ENCODE peak calls at places on chromosome 7, in ten cellular contexts. S, J, L, V, I, D, N, H, K and F are unnamed samples.

GRCh38 chr7:96903906-96904305 is 101.4 kb upstream of the DLX6 start:
- DNase-seq in S (no peak), J (no peak), L (no peak), V (no peak), I (no peak), D (no peak), N (no peak), H (no peak), K (no peak), F (no peak)

GRCh38 chr7:93949468-93949867 is 27.9 kb downstream of the GNG11 start:
- DNase-seq in S (no peak), J (no peak), L (no peak), V (no peak), I (no peak), D (no peak), N (no peak), H (peak; percentile 9), K (no peak), F (no peak)

GRCh38 chr7:82319674-82320118 is 123.9 kb downstream of the CACNA2D1 start:
- DNase-seq in S (peak; percentile 73), J (no peak), L (peak; percentile 87), V (peak; percentile 71), I (no peak), D (no peak), N (no peak), H (peak; percentile 54), K (peak; percentile 5), F (no peak)

GRCh38 chr7:2971914-2972530 is 71.6 kb downstream of the CARD11 start:
- DNase-seq in S (no peak), J (no peak), L (no peak), V (peak; percentile 22), I (no peak), D (no peak), N (no peak), H (no peak), K (no peak), F (no peak)

GRCh38 chr7:41133700-41134099 is 569.2 kb downstream of the INHBA start:
- DNase-seq in S (no peak), J (no peak), L (no peak), V (no peak), I (no peak), D (no peak), N (no peak), H (no peak), K (no peak), F (no peak)

GRCh38 chr7:7221602-7222038 is 39.3 kb downstream of the C1GALT1 start:
- DNase-seq in S (peak; percentile 5), J (no peak), L (no peak), V (no peak), I (no peak), D (no peak), N (no peak), H (peak; percentile 29), K (no peak), F (no peak)

GRCh38 chr7:124989911-124990310 is 60.3 kb upstream of the POT1 start:
- DNase-seq in S (no peak), J (no peak), L (no peak), V (no peak), I (no peak), D (no peak), N (no peak), H (no peak), K (no peak), F (no peak)

GRCh38 chr7:55132890-55133551 is 114.2 kb downstream of the EGFR start:
- DNase-seq in S (peak; percentile 70), J (no peak), L (peak; percentile 85), V (peak; percentile 87), I (no peak), D (no peak), N (no peak), H (peak; percentile 84), K (no peak), F (no peak)

GRCh38 chr7:84009051-84009450 is 185.5 kb downstream of the SEMA3A start:
- DNase-seq in S (no peak), J (no peak), L (no peak), V (no peak), I (no peak), D (no peak), N (no peak), H (no peak), K (no peak), F (no peak)

GRCh38 chr7:23114854-23115253 is 9.3 kb downstream of the KLHL7 start:
- DNase-seq in S (no peak), J (no peak), L (no peak), V (no peak), I (no peak), D (no peak), N (no peak), H (no peak), K (no peak), F (no peak)

GRCh38 chr7:5665106-5666025 is 116.1 kb downstream of the RNF216 start:
- DNase-seq in S (no peak), J (no peak), L (no peak), V (peak; percentile 88), I (peak; percentile 93), D (peak; percentile 81), N (peak; percentile 45), H (peak; percentile 85), K (no peak), F (peak; percentile 79)

GRCh38 chr7:41065663-41066062 is 637.2 kb downstream of the INHBA start:
- DNase-seq in S (no peak), J (no peak), L (no peak), V (no peak), I (peak; percentile 7), D (no peak), N (no peak), H (no peak), K (no peak), F (no peak)

GRCh38 chr7:117731455-117731854 is 141.8 kb downstream of the CTTNBP2 start:
- DNase-seq in S (no peak), J (no peak), L (no peak), V (no peak), I (no peak), D (no peak), N (no peak), H (no peak), K (no peak), F (no peak)

GRCh38 chr7:107594961-107595737 is 15.1 kb downstream of the BCAP29 start:
- DNase-seq in S (peak; percentile 20), J (no peak), L (no peak), V (peak; percentile 75), I (no peak), D (no peak), N (no peak), H (no peak), K (no peak), F (no peak)

GRCh38 chr7:119026391-119026790 is 801.9 kb downstream of the ANKRD7 start:
- DNase-seq in S (no peak), J (no peak), L (no peak), V (no peak), I (no peak), D (no peak), N (no peak), H (no peak), K (no peak), F (no peak)

GRCh38 chr7:46512901-46513431 is 591.9 kb upstream of the IGFBP3 start:
- DNase-seq in S (no peak), J (no peak), L (no peak), V (no peak), I (no peak), D (no peak), N (no peak), H (peak; percentile 64), K (no peak), F (peak; percentile 26)

GRCh38 chr7:137626469-137627067 is 220.2 kb downstream of the DGKI start:
- DNase-seq in S (no peak), J (no peak), L (no peak), V (no peak), I (peak; percentile 83), D (peak; percentile 76), N (no peak), H (peak; percentile 65), K (no peak), F (peak; percentile 58)

GRCh38 chr7:84162584-84162983 is 32.0 kb downstream of the SEMA3A start:
- DNase-seq in S (no peak), J (no peak), L (no peak), V (no peak), I (no peak), D (no peak), N (no peak), H (no peak), K (no peak), F (no peak)

GRCh38 chr7:127107601-127108007 is 145.1 kb downstream of the GRM8 start:
- DNase-seq in S (no peak), J (no peak), L (no peak), V (no peak), I (peak; percentile 92), D (peak; percentile 65), N (no peak), H (peak; percentile 87), K (no peak), F (peak; percentile 56)

GRCh38 chr7:28481131-28481926 is 69.0 kb downstream of the CREB5 start:
- DNase-seq in S (peak; percentile 47), J (no peak), L (no peak), V (no peak), I (peak; percentile 31), D (no peak), N (no peak), H (peak; percentile 50), K (no peak), F (no peak)

GRCh38 chr7:6385110-6385792 is 62.5 kb downstream of the DAGLB start:
- DNase-seq in S (peak; percentile 31), J (no peak), L (no peak), V (no peak), I (no peak), D (no peak), N (no peak), H (peak; percentile 80), K (no peak), F (no peak)

GRCh38 chr7:33186187-33186586 is 56.8 kb downstream of the BBS9 start:
- DNase-seq in S (no peak), J (no peak), L (no peak), V (no peak), I (peak; percentile 40), D (peak; percentile 34), N (no peak), H (no peak), K (no peak), F (no peak)

GRCh38 chr7:38863609-38864291 is 45.2 kb downstream of the VPS41 start:
- DNase-seq in S (no peak), J (no peak), L (no peak), V (no peak), I (peak; percentile 29), D (no peak), N (no peak), H (peak; percentile 78), K (no peak), F (peak; percentile 25)

GRCh38 chr7:320297-320696 is 30.3 kb downstream of the FOXL3 start:
- DNase-seq in S (no peak), J (no peak), L (no peak), V (no peak), I (no peak), D (no peak), N (no peak), H (no peak), K (no peak), F (no peak)

GRCh38 chr7:130845581-130846085 is 111.6 kb upstream of the KLF14 start:
- DNase-seq in S (no peak), J (no peak), L (no peak), V (no peak), I (no peak), D (no peak), N (no peak), H (no peak), K (no peak), F (no peak)

GRCh38 chr7:155471728-155472127 is 13.8 kb downstream of the EN2 start:
- DNase-seq in S (no peak), J (no peak), L (no peak), V (no peak), I (no peak), D (peak; percentile 24), N (no peak), H (no peak), K (no peak), F (no peak)

GRCh38 chr7:132575336-132575986 is 809 bp downstream of the PLXNA4 start:
- DNase-seq in S (no peak), J (no peak), L (peak; percentile 82), V (peak; percentile 74), I (peak; percentile 68), D (peak; percentile 59), N (no peak), H (peak; percentile 61), K (peak; percentile 24), F (no peak)

GRCh38 chr7:30842542-30843451 is 68.9 kb upstream of the AQP1 start:
- DNase-seq in S (no peak), J (no peak), L (no peak), V (peak; percentile 63), I (no peak), D (no peak), N (no peak), H (no peak), K (no peak), F (no peak)